ENCODE peak calls at places on chromosome 19, in nine cellular contexts. G, E, S, V, A, H, N, B and J are unnamed samples.

GRCh38 chr19:10238172-10238783 is 7.1 kb upstream of the S1PR2 start:
- DNase-seq in G (no peak), E (no peak), S (no peak), V (peak), A (no peak), H (no peak), N (no peak), B (no peak), J (no peak)

GRCh38 chr19:47707135-47707925 is 5.9 kb upstream of the EHD2 start:
- DNase-seq in G (peak), E (peak), S (no peak), V (peak), A (peak), H (peak), N (peak), B (peak), J (peak)

GRCh38 chr19:29745253-29745652 is 30.2 kb upstream of the C19orf12 start:
- DNase-seq in G (no peak), E (peak), S (no peak), V (no peak), A (no peak), H (no peak), N (no peak), B (no peak), J (no peak)

GRCh38 chr19:24065865-24066604 is 21.0 kb upstream of the ZNF254 start:
- DNase-seq in G (no peak), E (no peak), S (no peak), V (no peak), A (no peak), H (no peak), N (no peak), B (no peak), J (no peak)

GRCh38 chr19:48629297-48629598 is 7.9 kb downstream of the DBP start:
- DNase-seq in G (no peak), E (no peak), S (no peak), V (peak), A (no peak), H (no peak), N (no peak), B (no peak), J (no peak)

GRCh38 chr19:38213911-38214625 is 10.0 kb downstream of the DPF1 start:
- DNase-seq in G (peak), E (no peak), S (peak), V (no peak), A (peak), H (peak), N (peak), B (peak), J (no peak)

GRCh38 chr19:13195678-13196077 is 45.5 kb downstream of the IER2 start:
- DNase-seq in G (no peak), E (peak), S (no peak), V (no peak), A (no peak), H (peak), N (peak), B (no peak), J (no peak)

GRCh38 chr19:34357431-34357830 is 7.6 kb upstream of the GPI start:
- DNase-seq in G (no peak), E (no peak), S (no peak), V (no peak), A (no peak), H (no peak), N (no peak), B (no peak), J (no peak)

GRCh38 chr19:47444388-47444821 is 25.1 kb upstream of the MEIS3 start:
- DNase-seq in G (no peak), E (peak), S (no peak), V (no peak), A (no peak), H (no peak), N (peak), B (no peak), J (peak)